ENCODE peak calls at places on chromosomes 3 and 15, in eight cellular contexts. R is heart right ventricle, G is lung, U is Panc1, P is GM12878, W is left lung, I is right lobe of liver, Y is upper lobe of left lung. L is an unnamed sample. For H3K36me3, the result is how much of the 10 kb centered on the place peaks cover.

GRCh38 chr15:61033319-61033718 is 195.8 kb downstream of the RORA start:
- ATAC-seq in G (no peak), Y (no peak), R (no peak), U (no peak), W (no peak), I (no peak), P (no peak), L (no peak)

GRCh38 chr3:152445227-152445626 is 176.5 kb downstream of the MBNL1 start:
- ATAC-seq in R (no peak), Y (no peak), P (no peak), W (peak), I (no peak), G (no peak), U (no peak), L (no peak)

GRCh38 chr3:105367406-105368213 is 901 bp downstream of the ALCAM start:
- ATAC-seq in I (peak), W (peak), P (peak), R (peak), Y (peak), U (peak), G (no peak), L (no peak)

GRCh38 chr15:43824302-43825246 is at the start of gene MFAP1:
- ATAC-seq in Y (peak), G (peak), P (peak), U (peak), I (peak), W (peak), R (peak), L (peak)

GRCh38 chr3:42895332-42895868 is 10.5 kb upstream of the ZNF662 start:
- ATAC-seq in W (no peak), I (no peak), R (no peak), Y (no peak), U (no peak), G (no peak), P (no peak), L (no peak)

GRCh38 chr3:101243285-101244211 is 76.8 kb downstream of the IMPG2 start:
- ATAC-seq in I (no peak), Y (no peak), P (no peak), R (no peak), W (no peak), G (no peak), U (no peak), L (no peak)

GRCh38 chr3:83235180-83235814 is 1473.9 kb upstream of the GBE1 start:
- ATAC-seq in U (no peak), P (no peak), R (no peak), I (no peak), Y (no peak), W (no peak), G (no peak), L (no peak)

GRCh38 chr3:187955076-187955952 is 198.6 kb upstream of the LPP start:
- ATAC-seq in U (no peak), W (peak), Y (peak), R (peak), G (peak), P (no peak), I (peak), L (peak)

GRCh38 chr3:197219627-197220026 is 78.8 kb downstream of the DLG1 start:
- ATAC-seq in Y (no peak), G (no peak), P (no peak), U (no peak), I (peak), W (no peak), R (no peak), L (no peak)

GRCh38 chr3:45024601-45025262 is 1.4 kb upstream of the CLEC3B start:
- ATAC-seq in I (peak), R (peak), W (no peak), G (no peak), U (no peak), P (no peak), Y (no peak), L (no peak)

GRCh38 chr3:29144807-29145206 is 136.1 kb upstream of the RBMS3 start:
- ATAC-seq in G (no peak), W (peak), I (peak), U (no peak), R (peak), P (no peak), Y (no peak), L (no peak)

GRCh38 chr3:123110953-123111615 is 44.3 kb downstream of the PDIA5 start:
- ATAC-seq in G (no peak), U (no peak), I (no peak), W (no peak), P (no peak), R (no peak), Y (no peak), L (no peak)

GRCh38 chr15:101121511-101122090 is 130.2 kb downstream of the CHSY1 start:
- ATAC-seq in G (peak), I (peak), P (peak), R (peak), U (peak), Y (peak), W (peak), L (peak)

GRCh38 chr3:130504701-130505100 is 12.3 kb upstream of the COL6A6 start:
- ATAC-seq in G (no peak), I (no peak), R (no peak), U (no peak), P (no peak), Y (no peak), W (no peak), L (no peak)

GRCh38 chr3:16950282-16950681 is 65.5 kb downstream of the PLCL2 start:
- ATAC-seq in U (no peak), W (no peak), G (no peak), P (no peak), I (no peak), R (no peak), Y (no peak), L (no peak)

GRCh38 chr15:51075364-51075763 is 19.3 kb downstream of the TNFAIP8L3 start:
- ATAC-seq in G (no peak), P (no peak), W (no peak), Y (no peak), R (peak), U (no peak), I (no peak), L (peak)

GRCh38 chr3:12350151-12350813 is 61.4 kb downstream of the PPARG start:
- ATAC-seq in W (peak), U (no peak), G (peak), P (no peak), R (peak), Y (peak), I (peak), L (peak)

GRCh38 chr3:12985148-12985547 is 88.1 kb downstream of the IQSEC1 start:
- ATAC-seq in W (no peak), P (no peak), I (no peak), Y (no peak), U (no peak), G (no peak), R (peak), L (no peak)

GRCh38 chr3:23685484-23686258 is 120.1 kb upstream of the UBE2E1 start:
- ATAC-seq in Y (peak), P (no peak), I (peak), R (peak), U (peak), G (peak), W (peak), L (peak)

GRCh38 chr3:139117136-139117675 is 72.5 kb upstream of the PRR23C start:
- ATAC-seq in I (no peak), G (no peak), R (no peak), W (no peak), P (no peak), Y (no peak), U (peak), L (no peak)

GRCh38 chr3:47443611-47443995 is 32.1 kb downstream of the SCAP start:
- ATAC-seq in P (no peak), G (no peak), R (peak), I (peak), W (peak), U (no peak), Y (peak), L (peak)

GRCh38 chr3:160806686-160807085 is 50.7 kb downstream of the PPM1L start:
- ATAC-seq in P (no peak), G (no peak), U (no peak), I (no peak), R (no peak), W (no peak), Y (no peak), L (no peak)

GRCh38 chr3:135920275-135920674 is 45.3 kb upstream of the PPP2R3A start:
- ATAC-seq in Y (no peak), P (no peak), U (no peak), G (no peak), I (no peak), R (no peak), W (no peak), L (no peak)

GRCh38 chr3:135917076-135917475 is 48.5 kb upstream of the PPP2R3A start:
- ATAC-seq in I (no peak), U (no peak), P (no peak), W (no peak), G (no peak), Y (no peak), R (no peak), L (no peak)

GRCh38 chr3:135915206-135915605 is 50.3 kb upstream of the PPP2R3A start:
- ATAC-seq in P (no peak), U (no peak), I (no peak), G (no peak), R (no peak), Y (no peak), W (no peak), L (no peak)

GRCh38 chr3:135916310-135916709 is 49.2 kb upstream of the PPP2R3A start:
- ATAC-seq in I (peak), R (no peak), Y (no peak), W (no peak), U (no peak), P (no peak), G (no peak), L (no peak)

GRCh38 chr3:135918600-135918999 is 46.9 kb upstream of the PPP2R3A start:
- ATAC-seq in R (peak), G (no peak), P (peak), W (peak), U (peak), I (peak), Y (no peak), L (peak)
- TF ChIP-seq CTCF in R (peak), G (no peak), P (peak), W (no peak), U (peak), I (peak), Y (no peak), L (peak)

DNA sequence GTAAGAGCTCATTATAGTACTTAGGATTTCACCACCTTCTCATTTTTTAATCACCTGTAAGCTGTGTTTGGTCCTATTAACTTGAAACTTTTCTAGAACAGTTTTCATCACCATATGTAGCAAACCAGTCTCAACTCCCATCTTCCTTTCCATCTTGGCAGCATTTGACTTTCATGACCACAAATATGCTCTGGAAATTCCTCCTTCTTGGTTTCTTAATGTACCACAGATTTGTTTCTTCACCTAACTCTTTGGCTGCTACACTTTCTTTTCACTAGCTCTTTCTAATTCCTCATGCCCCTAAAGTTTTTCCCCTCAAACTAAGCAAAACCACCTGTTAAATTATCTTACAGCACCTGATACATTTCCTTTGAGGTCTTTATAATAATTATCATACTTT is 13.2 kb upstream of the NMB start:
- ATAC-seq in P (no peak), G (no peak), R (no peak), Y (no peak), U (no peak), I (no peak), W (peak), L (no peak)
- H3K36me3 ChIP-seq in P (under half), G (under half), R (under half), Y (under half), U (under half), I (under half), W (under half), L (under half)

DNA sequence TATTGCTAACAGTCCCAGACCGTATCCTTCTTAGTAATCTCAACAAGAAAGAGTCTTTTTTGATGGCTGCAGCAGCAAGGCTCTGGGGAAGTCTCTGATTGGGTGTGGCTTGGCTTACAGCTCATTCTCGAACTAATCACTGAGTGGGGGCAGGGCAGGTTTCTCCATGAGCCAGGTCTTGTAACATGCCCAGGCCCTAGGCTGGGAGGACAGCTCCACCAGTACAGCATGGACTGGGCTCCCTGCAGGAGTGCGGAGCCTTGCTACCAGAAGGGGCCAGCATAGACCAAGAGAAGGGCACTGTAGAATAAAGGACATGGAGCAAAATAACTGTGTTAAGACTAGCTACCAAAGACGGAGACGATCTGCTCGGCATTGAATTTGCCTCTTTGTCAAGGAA is 7.2 kb downstream of the CD276 start:
- ATAC-seq in U (no peak), G (peak), R (peak), Y (no peak), W (peak), I (peak), P (no peak), L (peak)
- TF ChIP-seq CTCF in U (no peak), G (no peak), R (peak), Y (no peak), W (no peak), I (no peak), P (no peak), L (peak)

GRCh38 chr3:49780080-49780967 is 6.0 kb downstream of the IP6K1 start:
- ATAC-seq in Y (no peak), R (no peak), I (no peak), W (peak), G (no peak), U (no peak), P (peak), L (no peak)
- H3K36me3 ChIP-seq in Y (under half), R (under half), I (under half), W (under half), G (under half), U (under half), P (under half), L (half or more)

GRCh38 chr15:86115138-86115801 is 35.6 kb downstream of the AGBL1 start:
- ATAC-seq in G (no peak), P (no peak), R (no peak), I (no peak), Y (no peak), W (no peak), U (no peak), L (no peak)
- TF ChIP-seq CTCF in G (no peak), P (peak), R (peak), I (no peak), Y (no peak), W (no peak), U (peak), L (peak)

GRCh38 chr15:67174446-67174845 is 80.0 kb downstream of the AAGAB start:
- ATAC-seq in P (no peak), U (no peak), I (no peak), G (no peak), Y (no peak), R (no peak), W (no peak), L (no peak)
- H3K36me3 ChIP-seq in P (under half), U (under half), I (under half), G (under half), Y (under half), R (under half), W (under half), L (under half)

DNA sequence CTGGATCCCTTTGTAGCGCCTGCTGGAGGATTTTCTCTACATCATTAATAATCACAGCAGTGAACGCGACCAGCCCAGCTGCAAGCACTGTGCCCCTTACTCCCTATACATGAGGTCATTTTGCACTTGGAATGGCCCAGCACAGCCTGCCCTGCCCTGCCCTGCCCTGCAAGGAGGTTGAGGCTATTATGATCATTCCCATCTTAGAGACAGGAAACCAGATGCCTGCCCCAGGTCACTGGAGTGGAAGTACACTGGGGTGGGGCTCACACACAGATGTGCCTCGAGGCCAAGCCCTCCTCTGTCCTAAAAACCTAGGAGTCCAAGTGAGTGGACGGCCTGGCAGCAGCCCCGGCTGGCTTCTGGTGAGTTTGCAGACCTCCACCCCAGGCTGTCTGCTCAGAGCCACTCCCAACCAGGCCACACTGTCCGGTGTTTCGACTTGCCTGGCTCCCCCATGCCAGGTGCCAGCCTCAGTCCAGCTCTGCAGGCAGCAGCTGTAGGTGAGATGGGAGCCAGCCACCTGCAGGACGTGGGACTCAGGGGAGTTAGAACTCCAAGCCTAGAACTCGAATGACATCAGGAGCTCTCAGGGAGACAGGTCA is 30.4 kb upstream of the SEC61A1 start:
- ATAC-seq in U (peak), W (no peak), I (no peak), Y (peak), G (no peak), P (no peak), R (peak), L (peak)
- TF ChIP-seq CTCF in U (no peak), W (no peak), I (no peak), Y (no peak), G (no peak), P (no peak), R (no peak), L (no peak)

DNA sequence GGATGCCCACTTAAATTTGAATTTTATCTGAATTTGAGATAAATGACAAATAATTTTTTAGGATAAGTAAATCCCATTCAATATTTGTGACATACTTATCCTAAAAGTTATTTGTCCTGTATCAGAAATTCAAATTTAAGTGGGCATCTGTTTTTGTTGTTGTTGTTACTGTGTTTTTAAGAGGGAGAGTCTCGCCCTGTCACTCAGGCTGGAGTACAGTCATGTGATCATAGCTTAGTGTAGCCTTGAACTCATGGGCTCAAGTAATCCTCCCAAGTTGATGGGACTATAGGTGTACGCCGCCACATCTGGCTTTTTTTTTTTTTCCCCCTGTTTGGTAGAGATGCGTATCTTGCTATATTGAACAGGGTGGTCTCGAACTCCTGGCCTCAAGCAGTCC is 283.0 kb downstream of the PTPRG start:
- ATAC-seq in R (no peak), U (no peak), Y (no peak), I (no peak), P (no peak), W (no peak), G (no peak), L (no peak)
- H3K36me3 ChIP-seq in R (under half), U (under half), Y (under half), I (under half), P (under half), W (under half), G (under half), L (under half)

GRCh38 chr3:69725994-69726571 is 13.2 kb upstream of the MITF start:
- ATAC-seq in G (no peak), R (no peak), Y (no peak), W (no peak), I (no peak), P (no peak), U (no peak), L (no peak)

GRCh38 chr3:69720824-69721223 is 18.4 kb upstream of the MITF start:
- ATAC-seq in P (no peak), Y (no peak), I (no peak), W (no peak), U (no peak), R (peak), G (no peak), L (no peak)

GRCh38 chr3:69723389-69723788 is 15.9 kb upstream of the MITF start:
- ATAC-seq in Y (no peak), U (no peak), W (no peak), G (no peak), I (peak), P (no peak), R (no peak), L (no peak)

GRCh38 chr3:69729350-69729919 is 9.8 kb upstream of the MITF start:
- ATAC-seq in P (no peak), I (no peak), R (no peak), W (no peak), G (no peak), Y (no peak), U (no peak), L (no peak)

GRCh38 chr3:69724722-69725435 is 14.4 kb upstream of the MITF start:
- ATAC-seq in P (no peak), I (no peak), G (no peak), U (no peak), R (peak), Y (no peak), W (no peak), L (no peak)
- TF ChIP-seq CTCF in P (no peak), I (no peak), G (no peak), U (no peak), R (no peak), Y (no peak), W (no peak), L (no peak)

L was measured in gastroesophageal sphincter.